ENCODE peak calls at places on chromosomes 4 and X, in seven cellular contexts. H is mesenchymal stem cell, E is HCT116, N is A549, B is tibial nerve, O is iPS DF 6.9, W is MM.1S. M is an unnamed sample.
A peak's percentile ranks its signal among the peaks of the same experiment; 100 is the strongest.

GRCh38 chrX:13487731-13488505 is 81.5 kb upstream of the EGFL6 start:
- DNase-seq in H (peak; percentile 88), W (peak; percentile 46), E (peak; percentile 56), O (peak; percentile 16), N (peak; percentile 48), B (peak; percentile 69), M (peak; percentile 73)

GRCh38 chrX:65671966-65672365 is 4.5 kb downstream of the MSN start:
- DNase-seq in N (no peak), E (no peak), W (no peak), H (peak; percentile 33), O (no peak), B (no peak), M (no peak)

GRCh38 chr4:143531368-143531767 is 17.9 kb downstream of the SMARCA5 start:
- DNase-seq in N (no peak), E (no peak), O (no peak), B (no peak), H (peak; percentile 26), W (peak; percentile 18), M (no peak)

GRCh38 chr4:81404294-81404693 is 67.4 kb downstream of the RASGEF1B start:
- DNase-seq in E (no peak), W (no peak), H (no peak), B (no peak), O (no peak), N (no peak), M (no peak)

GRCh38 chr4:47814896-47815295 is 23.0 kb downstream of the CORIN start:
- DNase-seq in H (no peak), O (no peak), N (no peak), B (no peak), W (no peak), E (no peak), M (no peak)

GRCh38 chrX:79369871-79370270 is 2.7 kb upstream of the ITM2A start:
- DNase-seq in W (no peak), N (no peak), H (no peak), B (no peak), O (no peak), E (no peak), M (no peak)

GRCh38 chr4:175070444-175070843 is 152.3 kb downstream of the ADAM29 start:
- DNase-seq in W (no peak), N (no peak), B (no peak), E (no peak), H (no peak), O (no peak), M (no peak)

GRCh38 chr4:100826808-100827548 is 309.2 kb upstream of the EMCN start:
- DNase-seq in H (no peak), O (no peak), B (no peak), N (no peak), E (no peak), W (no peak), M (no peak)

GRCh38 chr4:15132739-15133138 is 130.5 kb downstream of the CPEB2 start:
- DNase-seq in W (no peak), O (no peak), E (no peak), H (no peak), N (no peak), B (no peak), M (no peak)

GRCh38 chr4:145531791-145532190 is 50.1 kb downstream of the SMAD1 start:
- DNase-seq in O (no peak), B (no peak), N (no peak), H (no peak), W (no peak), E (no peak), M (no peak)

GRCh38 chrX:153804621-153805020 is 10.2 kb downstream of the SSR4 start:
- DNase-seq in B (no peak), E (no peak), H (no peak), W (no peak), N (no peak), O (no peak), M (no peak)

GRCh38 chr4:110508827-110509446 is 33.0 kb downstream of the ENPEP start:
- DNase-seq in O (no peak), E (no peak), W (peak; percentile 42), B (no peak), H (peak; percentile 51), N (no peak), M (no peak)

GRCh38 chr4:127936974-127937373 is 28.0 kb downstream of the MFSD8 start:
- DNase-seq in O (no peak), H (peak; percentile 7), N (no peak), E (no peak), B (no peak), W (no peak), M (no peak)

GRCh38 chrX:15310117-15310516 is 5.3 kb downstream of the ASB11 start:
- DNase-seq in E (no peak), B (peak; percentile 42), N (no peak), O (no peak), W (no peak), H (peak; percentile 54), M (no peak)

GRCh38 chr4:153428816-153429592 is 37.2 kb upstream of the TMEM131L start:
- DNase-seq in O (no peak), B (no peak), N (no peak), H (no peak), W (no peak), E (no peak), M (peak; percentile 42)

GRCh38 chr4:169383724-169384123 is 113.0 kb upstream of the SH3RF1 start:
- DNase-seq in O (no peak), E (no peak), H (peak; percentile 87), N (peak; percentile 2), B (no peak), W (no peak), M (no peak)

GRCh38 chr4:108036252-108036651 is 46.6 kb downstream of the HADH start:
- DNase-seq in H (no peak), B (no peak), W (peak; percentile 98), E (no peak), N (no peak), O (no peak), M (peak; percentile 82)

DNA sequence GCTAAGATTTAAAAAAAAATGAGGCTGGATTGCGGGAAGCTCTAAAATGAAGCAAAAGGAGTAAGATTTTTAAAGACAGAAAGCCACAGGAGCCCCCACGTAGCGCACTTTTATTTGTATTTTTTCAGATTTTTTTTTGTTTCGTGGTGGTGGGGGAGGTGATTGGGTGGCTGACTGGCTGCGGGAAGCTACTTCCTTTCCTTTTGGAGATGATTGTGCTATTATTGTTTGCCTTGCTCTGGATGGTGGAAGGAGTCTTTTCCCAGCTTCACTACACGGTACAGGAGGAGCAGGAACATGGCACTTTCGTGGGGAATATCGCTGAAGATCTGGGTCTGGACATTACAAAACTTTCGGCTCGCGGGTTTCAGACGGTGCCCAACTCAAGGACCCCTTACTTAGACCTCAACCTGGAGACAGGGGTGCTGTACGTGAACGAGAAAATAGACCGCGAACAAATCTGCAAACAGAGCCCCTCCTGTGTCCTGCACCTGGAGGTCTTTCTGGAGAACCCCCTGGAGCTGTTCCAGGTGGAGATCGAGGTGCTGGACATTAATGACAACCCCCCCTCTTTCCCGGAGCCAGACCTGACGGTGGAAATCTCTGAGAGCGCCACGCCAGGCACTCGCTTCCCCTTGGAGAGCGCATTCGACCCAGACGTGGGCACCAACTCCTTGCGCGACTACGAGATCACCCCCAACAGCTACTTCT is 993 bp downstream of the PCDH10 start:
- DNase-seq in H (peak; percentile 33), E (no peak), W (no peak), N (no peak), O (no peak), B (no peak), M (no peak)
- H3K4me1 ChIP-seq in H (peaks cover 26% of the 10 kb centered on the region), E (no peaks in the 10 kb centered on the region), W (no peaks in the 10 kb centered on the region), N (peaks cover 9% of the 10 kb centered on the region), O (peaks cover 5% of the 10 kb centered on the region), B (peaks cover 69% of the 10 kb centered on the region), M (no peaks in the 10 kb centered on the region)

GRCh38 chr4:76035146-76035545 is 724 bp downstream of the CXCL11 start:
- DNase-seq in W (no peak), N (no peak), O (no peak), E (no peak), H (no peak), B (no peak), M (no peak)

GRCh38 chr4:76036855-76037254 is 985 bp upstream of the CXCL11 start:
- DNase-seq in N (no peak), O (no peak), E (no peak), B (no peak), W (no peak), H (no peak), M (no peak)

DNA sequence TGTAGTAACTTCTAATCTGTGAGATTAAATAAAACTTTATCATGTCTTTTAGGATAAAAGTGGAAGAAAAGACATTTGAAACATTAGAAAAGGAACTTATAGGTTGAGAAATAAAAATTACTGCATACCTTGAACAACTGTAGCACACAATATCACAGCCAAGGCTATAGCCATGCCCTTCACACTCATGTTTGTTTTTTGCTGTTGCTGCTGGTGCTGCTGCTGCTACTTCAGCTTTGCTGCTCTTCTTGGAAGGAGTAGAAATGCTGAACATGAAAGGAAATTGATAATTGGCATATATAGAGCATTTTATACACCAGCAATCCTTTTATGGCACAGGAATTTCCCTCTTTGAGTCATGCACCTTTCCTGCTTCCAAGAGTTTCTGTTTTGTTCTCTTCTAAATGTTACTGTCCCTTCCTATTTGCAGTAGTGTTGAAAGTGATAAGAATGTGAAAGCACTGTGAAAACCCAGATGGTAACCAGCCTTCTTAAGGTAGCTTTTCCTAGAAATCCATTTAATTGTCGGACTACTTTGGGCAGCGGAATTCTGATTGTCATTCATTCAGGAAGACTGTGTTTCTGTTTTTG is at the start of gene CXCL11:
- DNase-seq in O (no peak), H (no peak), N (no peak), B (no peak), W (no peak), E (no peak), M (no peak)
- H3K4me3 ChIP-seq in O (no peak within 1 kb of the TSS), H (no peak within 1 kb of the TSS), N (no peak within 1 kb of the TSS), B (no peak within 1 kb of the TSS), W (no peak within 1 kb of the TSS), E (no peak within 1 kb of the TSS), M (no peak within 1 kb of the TSS)

GRCh38 chrX:115591856-115592842 is 31.2 kb downstream of the PLS3 start:
- DNase-seq in E (no peak), O (no peak), B (no peak), H (no peak), W (no peak), N (no peak), M (no peak)
- H3K4me1 ChIP-seq in E (peaks cover 6% of the 10 kb centered on the region), O (no peaks in the 10 kb centered on the region), B (peaks cover 8% of the 10 kb centered on the region), H (no peaks in the 10 kb centered on the region), W (no peaks in the 10 kb centered on the region), N (peaks cover 75% of the 10 kb centered on the region), M (no peaks in the 10 kb centered on the region)

DNA sequence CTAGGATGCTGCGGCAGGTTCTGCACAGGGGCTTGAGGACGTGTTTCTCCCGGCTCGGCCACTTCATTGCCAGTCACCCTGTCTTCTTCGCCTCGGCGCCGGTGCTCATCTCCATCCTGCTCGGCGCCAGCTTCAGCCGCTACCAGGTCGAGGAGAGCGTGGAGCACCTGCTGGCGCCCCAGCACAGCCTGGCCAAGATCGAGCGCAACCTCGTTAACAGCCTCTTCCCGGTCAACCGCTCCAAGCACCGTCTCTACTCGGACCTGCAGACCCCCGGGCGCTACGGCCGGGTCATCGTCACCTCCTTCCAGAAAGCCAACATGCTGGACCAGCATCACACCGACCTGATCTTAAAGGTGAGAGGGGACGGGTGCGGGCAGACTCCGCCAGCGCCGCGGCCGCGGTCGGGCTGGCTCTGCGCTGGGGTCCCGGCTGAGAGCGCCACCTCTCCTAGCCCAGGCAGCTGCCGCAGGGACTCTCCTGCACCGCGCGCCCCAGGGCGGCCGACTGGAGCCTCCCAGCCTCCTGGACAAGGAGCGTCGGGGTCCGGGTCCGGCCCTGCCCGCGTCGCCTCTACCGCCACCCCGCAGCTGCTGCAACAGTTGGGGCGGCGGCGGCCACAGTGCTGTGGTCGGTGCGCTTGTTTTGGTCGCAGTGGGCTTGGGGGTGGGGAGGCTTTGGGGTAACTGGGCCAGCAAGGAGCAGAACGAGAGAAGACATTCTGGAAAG is 386 bp downstream of the PTCHD1 start:
- DNase-seq in B (no peak), W (no peak), N (no peak), O (no peak), H (no peak), E (no peak), M (no peak)
- H3K4me3 ChIP-seq in B (peak overlapping the region; percentile 43), W (no peak overlapping the region), N (no peak overlapping the region), O (peak overlapping the region; percentile 60), H (no peak overlapping the region), E (no peak overlapping the region), M (no peak overlapping the region)

GRCh38 chr4:40452490-40452813 is 117.3 kb downstream of the CHRNA9 start:
- DNase-seq in O (no peak), E (no peak), B (no peak), H (no peak), N (no peak), W (no peak), M (no peak)
- H3K4me1 ChIP-seq in O (peaks cover 1% of the 10 kb centered on the region), E (no peaks in the 10 kb centered on the region), B (no peaks in the 10 kb centered on the region), H (no peaks in the 10 kb centered on the region), N (peaks cover 85% of the 10 kb centered on the region), W (peaks cover 17% of the 10 kb centered on the region), M (no peaks in the 10 kb centered on the region)

M was measured in naive thymus-derived CD4-positive, alpha-beta T cell.